ENCODE peak calls at places on chromosomes 13 and 19, in six cellular contexts. S is IMR-90, X is lower leg skin, T is body of pancreas, J is H1, G is upper lobe of left lung. R is an unnamed sample.

GRCh38 chr19:28869459-28869858 is 343.5 kb downstream of the UQCRFS1 start:
- DNase-seq in X (no peak), T (no peak), S (no peak), J (no peak), G (no peak), R (no peak)

GRCh38 chr13:74870865-74871264 is 611.1 kb downstream of the TBC1D4 start:
- DNase-seq in S (no peak), G (no peak), T (no peak), X (no peak), J (no peak), R (no peak)

GRCh38 chr19:42468273-42468796 is 25.6 kb upstream of the CXCL17 start:
- DNase-seq in X (no peak), G (no peak), T (no peak), J (no peak), S (peak), R (no peak)

GRCh38 chr13:40186636-40187323 is 479.7 kb downstream of the FOXO1 start:
- DNase-seq in J (no peak), S (no peak), G (no peak), X (no peak), T (no peak), R (no peak)

GRCh38 chr13:40116008-40116407 is 460.5 kb downstream of the COG6 start:
- DNase-seq in X (peak), G (peak), S (peak), J (no peak), T (peak), R (no peak)

GRCh38 chr19:31317542-31317941 is 31.7 kb downstream of the TSHZ3 start:
- DNase-seq in X (no peak), T (no peak), S (no peak), J (no peak), G (no peak), R (no peak)

GRCh38 chr13:81927347-81927746 is 1586.4 kb upstream of the SPRY2 start:
- DNase-seq in J (no peak), S (no peak), G (no peak), T (no peak), X (no peak), R (no peak)

GRCh38 chr13:23470706-23471610 is 37.5 kb upstream of the SACS start:
- DNase-seq in J (no peak), G (no peak), T (no peak), S (no peak), X (no peak), R (no peak)

GRCh38 chr13:106602178-106602577 is 34.2 kb upstream of the ARGLU1 start:
- DNase-seq in G (peak), S (no peak), X (no peak), T (peak), J (no peak), R (no peak)

GRCh38 chr19:47445527-47445926 is 26.2 kb downstream of the SLC8A2 start:
- DNase-seq in X (no peak), S (no peak), T (no peak), J (no peak), G (no peak), R (no peak)

GRCh38 chr19:45130888-45131615 is 29.7 kb downstream of the NKPD1 start:
- DNase-seq in G (no peak), J (no peak), X (no peak), T (no peak), S (peak), R (peak)

GRCh38 chr13:39859898-39860297 is 204.4 kb downstream of the COG6 start:
- DNase-seq in G (no peak), X (no peak), S (no peak), J (no peak), T (no peak), R (no peak)

GRCh38 chr13:74767031-74767430 is 632.8 kb upstream of the KLF12 start:
- DNase-seq in X (no peak), J (no peak), G (no peak), S (peak), T (peak), R (no peak)

GRCh38 chr13:30481241-30481760 is 15.6 kb upstream of the HMGB1 start:
- DNase-seq in S (no peak), X (no peak), T (no peak), G (no peak), J (no peak), R (no peak)

GRCh38 chr19:1826557-1827521 is 14.8 kb upstream of the ATP8B3 start:
- DNase-seq in J (peak), G (no peak), T (no peak), X (no peak), S (no peak), R (no peak)

GRCh38 chr19:34145741-34146202 is 26.5 kb upstream of the LSM14A start:
- DNase-seq in S (peak), T (peak), G (peak), X (peak), J (peak), R (peak)

GRCh38 chr19:42175952-42176648 is 41.4 kb downstream of the DEDD2 start:
- DNase-seq in X (no peak), G (no peak), T (no peak), S (peak), J (no peak), R (no peak)

GRCh38 chr19:42433503-42434260 is 6.5 kb upstream of the LIPE start:
- DNase-seq in G (peak), X (peak), S (peak), J (peak), T (peak), R (peak)

GRCh38 chr13:30049692-30050091 is 199.3 kb upstream of the UBL3 start:
- DNase-seq in J (no peak), T (no peak), G (no peak), X (no peak), S (no peak), R (peak)

GRCh38 chr19:48186541-48186991 is 16.1 kb downstream of the ZSWIM9 start:
- DNase-seq in G (no peak), X (no peak), T (no peak), J (no peak), S (no peak), R (no peak)

GRCh38 chr19:5138606-5139594 is 170.0 kb downstream of the KDM4B start:
- DNase-seq in G (peak), X (peak), J (no peak), T (peak), S (peak), R (no peak)

GRCh38 chr13:92317066-92317465 is 909.5 kb upstream of the GPC6 start:
- DNase-seq in T (no peak), J (no peak), S (peak), X (no peak), G (no peak), R (no peak)

GRCh38 chr19:50658438-50659317 is 9.4 kb downstream of the C19orf81 start:
- DNase-seq in J (peak), S (peak), G (peak), X (peak), T (peak), R (peak)

GRCh38 chr19:30669329-30670010 is 297.3 kb downstream of the ZNF536 start:
- DNase-seq in S (peak), X (peak), G (peak), T (peak), J (peak), R (peak)

GRCh38 chr13:35649162-35649561 is 172.7 kb upstream of the MAB21L1 start:
- DNase-seq in J (no peak), T (no peak), X (no peak), S (peak), G (no peak), R (no peak)

GRCh38 chr19:51688665-51689571 is 4.2 kb upstream of the SPACA6 start:
- DNase-seq in S (peak), T (peak), X (peak), J (peak), G (peak), R (no peak)

GRCh38 chr19:51719251-51719901 is 4.4 kb downstream of the HAS1 start:
- DNase-seq in S (no peak), J (peak), T (no peak), X (no peak), G (no peak), R (no peak)

GRCh38 chr19:37594982-37595382 is 306 bp downstream of the ZNF540 start:
- DNase-seq in X (peak), G (peak), T (peak), J (no peak), S (peak), R (peak)

GRCh38 chr19:38514812-38515633 is 81.5 kb downstream of the RYR1 start:
- DNase-seq in G (peak), T (peak), J (peak), X (peak), S (peak), R (peak)

GRCh38 chr13:75760182-75760981 is 124.3 kb downstream of the LMO7 start:
- DNase-seq in G (peak), T (peak), S (peak), J (no peak), X (no peak), R (no peak)

GRCh38 chr13:67069117-67069767 is 160.9 kb downstream of the PCDH9 start:
- DNase-seq in T (no peak), J (no peak), X (no peak), G (no peak), S (peak), R (no peak)

GRCh38 chr13:97124237-97124636 is 97.9 kb upstream of the MBNL2 start:
- DNase-seq in T (no peak), J (no peak), G (no peak), S (no peak), X (no peak), R (no peak)

GRCh38 chr13:112759834-112760233 is 70.0 kb downstream of the ATP11A start:
- DNase-seq in T (no peak), S (no peak), G (no peak), J (no peak), X (no peak), R (no peak)

GRCh38 chr13:44382635-44383145 is 9.1 kb downstream of the SERP2 start:
- DNase-seq in J (no peak), T (peak), X (no peak), S (no peak), G (no peak), R (peak)

GRCh38 chr13:98434060-98434459 is 142.8 kb downstream of the STK24 start:
- DNase-seq in S (no peak), X (no peak), G (no peak), T (no peak), J (no peak), R (no peak)

GRCh38 chr13:34413538-34414210 is 528.4 kb upstream of the NBEA start:
- DNase-seq in J (no peak), G (no peak), X (no peak), T (no peak), S (no peak), R (no peak)
- TF ChIP-seq POLR2A in J (no peak), G (no peak), X (no peak), T (no peak), S (no peak), R (no peak)

DNA sequence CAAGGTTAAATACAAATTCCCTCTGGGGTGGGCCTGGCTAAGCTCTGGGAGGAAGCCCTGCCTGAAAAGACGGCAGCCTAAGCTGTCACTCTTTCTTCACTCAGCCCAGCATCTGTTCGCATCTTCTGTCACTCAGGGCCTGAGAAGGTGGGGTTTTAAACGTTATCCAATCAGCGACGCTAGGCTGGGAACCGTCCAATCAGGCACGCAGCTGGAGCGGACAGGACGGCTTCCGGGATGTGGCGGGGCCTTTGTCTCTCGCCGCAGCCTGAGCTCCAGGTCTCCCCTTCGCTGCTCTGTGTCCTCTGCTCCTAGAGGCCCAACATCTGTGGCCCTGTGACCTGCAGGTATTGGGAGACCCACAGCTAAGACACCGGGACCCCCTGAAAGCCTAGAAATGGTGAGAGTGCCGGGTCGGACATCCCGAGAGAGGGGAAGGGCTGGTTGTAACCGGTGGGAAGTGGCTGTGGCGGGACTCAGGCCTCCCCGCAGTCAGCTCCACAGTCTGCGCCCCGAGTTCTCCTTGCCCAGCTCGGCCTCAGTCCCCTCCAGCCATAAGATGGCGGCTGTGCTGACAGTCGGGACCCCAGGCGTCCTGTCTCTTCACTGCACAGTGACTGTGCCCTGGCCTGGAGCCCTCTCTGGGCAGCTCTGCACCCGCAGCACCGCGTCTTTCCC is at the start of gene ZNF431:
- DNase-seq in T (peak), X (peak), S (peak), J (peak), G (peak), R (peak)
- TF ChIP-seq POLR2A in T (peak), X (no peak), S (peak), J (peak), G (no peak), R (peak)

GRCh38 chr19:13096968-13097330 is 5.7 kb downstream of the LYL1 start:
- DNase-seq in S (no peak), T (no peak), G (no peak), X (no peak), J (no peak), R (peak)

GRCh38 chr19:13099073-13099999 is 3.3 kb downstream of the LYL1 start:
- DNase-seq in J (peak), G (peak), S (no peak), T (peak), X (no peak), R (peak)

GRCh38 chr19:13098291-13099072 is 4.2 kb downstream of the LYL1 start:
- DNase-seq in T (no peak), S (no peak), G (peak), J (peak), X (no peak), R (peak)

GRCh38 chr19:13095934-13096890 is 6.4 kb downstream of the LYL1 start:
- DNase-seq in G (peak), T (no peak), S (no peak), J (peak), X (no peak), R (peak)

GRCh38 chr19:13097331-13098258 is 5.1 kb downstream of the LYL1 start:
- DNase-seq in S (no peak), G (peak), J (peak), T (no peak), X (no peak), R (peak)
- TF ChIP-seq POLR2A in S (no peak), G (no peak), J (no peak), T (no peak), X (no peak), R (no peak)

DNA sequence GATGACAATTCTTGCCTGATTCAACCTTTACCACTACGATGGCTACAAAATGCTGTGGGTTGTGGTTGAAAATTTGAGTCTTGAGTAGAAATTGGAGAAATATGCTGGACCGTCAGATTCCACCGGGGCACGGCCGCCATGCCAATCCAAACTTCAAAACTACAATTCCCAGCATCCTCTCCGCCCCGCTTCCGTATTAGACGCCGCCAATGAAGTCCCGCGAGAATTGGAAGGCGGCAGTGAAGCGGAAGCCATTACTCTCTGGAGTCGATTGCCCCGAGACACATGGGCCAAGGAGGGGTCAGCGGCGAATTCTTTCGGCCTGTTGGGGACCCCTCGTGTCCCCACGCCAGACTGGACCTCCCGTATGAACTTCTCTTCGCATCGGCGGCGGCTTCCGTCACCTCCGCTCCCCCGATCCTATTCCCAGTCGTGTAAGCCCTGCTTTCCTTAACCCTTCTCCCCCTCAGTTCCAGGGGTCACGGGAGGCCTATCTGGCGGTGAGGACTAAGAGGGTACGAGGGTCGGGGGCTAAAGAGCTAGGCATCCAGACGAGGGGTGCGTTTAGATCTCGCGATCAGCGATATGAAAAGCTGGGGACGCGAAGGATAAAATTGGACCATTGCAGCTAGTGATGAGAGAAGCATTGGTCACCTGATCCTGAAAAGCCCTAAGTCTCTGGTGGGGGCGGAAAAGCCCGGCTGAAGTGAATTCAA is at the start of gene ZNF317:
- DNase-seq in G (peak), T (peak), S (peak), X (peak), J (peak), R (peak)
- TF ChIP-seq POLR2A in G (peak), T (no peak), S (peak), X (peak), J (peak), R (peak)

R was measured in erythroblast.